ENCODE peak calls at places on chromosomes 3 and 15, in nine cellular contexts. S is Ammon's horn, H is body of pancreas, B is memory B cell, W is lower lobe of right lung, O is T-helper 9 cell, J is heart right ventricle, Y is lung microvascular endothelial cell, F is ELR. N is an unnamed sample.

GRCh38 chr3:111924283-111924682 is 54.5 kb upstream of the ABHD10 start:
- DNase-seq in F (no peak), Y (peak; percentile 99), W (peak; percentile 50), J (peak; percentile 76), B (no peak), O (no peak), S (no peak), H (peak; percentile 85), N (peak; percentile 26)

GRCh38 chr3:172343979-172344378 is 104.3 kb downstream of the GHSR start:
- DNase-seq in F (no peak), O (no peak), H (no peak), W (no peak), Y (no peak), B (no peak), J (no peak), S (no peak), N (no peak)

GRCh38 chr3:164155386-164155785 is 922.9 kb downstream of the SI start:
- DNase-seq in F (peak; percentile 63), J (no peak), H (no peak), S (no peak), B (no peak), Y (no peak), O (no peak), W (no peak), N (no peak)

GRCh38 chr15:69668963-69669362 is 216.3 kb downstream of the RPLP1 start:
- DNase-seq in B (no peak), J (peak; percentile 11), O (no peak), Y (no peak), W (no peak), H (no peak), F (no peak), S (no peak), N (no peak)

GRCh38 chr3:113678773-113679172 is 17.7 kb downstream of the USF3 start:
- DNase-seq in H (no peak), F (no peak), S (no peak), B (no peak), O (no peak), W (no peak), Y (no peak), J (no peak), N (no peak)

GRCh38 chr3:158539414-158540014 is 31.5 kb upstream of the MLF1 start:
- DNase-seq in O (peak; percentile 22), F (peak; percentile 71), Y (peak; percentile 81), B (no peak), H (peak; percentile 40), S (peak; percentile 27), W (no peak), J (peak; percentile 21), N (peak; percentile 78)

GRCh38 chr3:25592510-25592968 is 72.2 kb downstream of the TOP2B start:
- DNase-seq in F (peak; percentile 94), H (no peak), B (no peak), W (no peak), S (no peak), Y (no peak), J (peak; percentile 34), O (no peak), N (no peak)

GRCh38 chr3:176167272-176167671 is 1030.0 kb downstream of the TBL1XR1 start:
- DNase-seq in O (no peak), F (no peak), S (no peak), B (no peak), Y (no peak), H (no peak), W (no peak), J (no peak), N (no peak)

GRCh38 chr3:71385040-71385685 is 198.4 kb downstream of the FOXP1 start:
- DNase-seq in F (no peak), O (no peak), Y (no peak), W (no peak), H (no peak), J (no peak), S (no peak), B (no peak), N (no peak)